ENCODE peak calls at places on chromosome 12, in five cellular contexts. K, T, G, Y and N are unnamed samples.

GRCh38 chr12:45191239-45191638 is 24.7 kb upstream of the ANO6 start:
- DNase-seq in T (peak), G (no peak), Y (no peak), K (no peak), N (no peak)

GRCh38 chr12:29569392-29569791 is 71.9 kb upstream of the OVCH1 start:
- DNase-seq in T (no peak), K (no peak), G (no peak), Y (no peak), N (no peak)

GRCh38 chr12:90099288-90099687 is 390.6 kb upstream of the ATP2B1 start:
- DNase-seq in T (no peak), K (no peak), Y (no peak), G (no peak), N (no peak)

GRCh38 chr12:97995085-97995484 is 520.3 kb upstream of the TMPO start:
- DNase-seq in K (no peak), T (no peak), Y (no peak), G (no peak), N (no peak)

GRCh38 chr12:120231316-120232011 is 30.6 kb upstream of the RPLP0 start:
- DNase-seq in G (peak), T (peak), K (peak), Y (no peak), N (peak)

GRCh38 chr12:24854908-24855307 is 94.0 kb downstream of the BCAT1 start:
- DNase-seq in G (no peak), T (no peak), Y (no peak), K (no peak), N (no peak)

GRCh38 chr12:107622005-107622404 is 63.6 kb upstream of the PWP1 start:
- DNase-seq in T (peak), Y (no peak), G (peak), K (no peak), N (peak)

GRCh38 chr12:11228268-11228879 is 41.1 kb downstream of the PRB3 start:
- DNase-seq in Y (peak), G (peak), K (peak), T (peak), N (peak)

GRCh38 chr12:108352591-108352990 is 13.5 kb upstream of the CMKLR1 start:
- DNase-seq in K (no peak), Y (no peak), G (no peak), T (no peak), N (no peak)

GRCh38 chr12:85441740-85442139 is 161.7 kb downstream of the ALX1 start:
- DNase-seq in G (no peak), Y (no peak), T (peak), K (peak), N (no peak)

GRCh38 chr12:59020541-59020940 is 100.2 kb upstream of the LRIG3 start:
- DNase-seq in T (no peak), G (no peak), K (no peak), Y (no peak), N (no peak)

GRCh38 chr12:106332536-106332935 is 25.0 kb upstream of the POLR3B start:
- DNase-seq in Y (no peak), K (no peak), T (no peak), G (no peak), N (no peak)

GRCh38 chr12:105334568-105334967 is 4.1 kb downstream of the C12orf75 start:
- DNase-seq in K (no peak), T (no peak), G (no peak), Y (no peak), N (no peak)

GRCh38 chr12:89943461-89943860 is 234.8 kb upstream of the ATP2B1 start:
- DNase-seq in K (no peak), G (no peak), T (no peak), Y (no peak), N (no peak)

GRCh38 chr12:11638271-11638916 is 11.1 kb upstream of the ETV6 start:
- DNase-seq in Y (no peak), T (no peak), K (no peak), G (no peak), N (no peak)

GRCh38 chr12:114265036-114265435 is 140.9 kb downstream of the TBX5 start:
- DNase-seq in G (no peak), T (no peak), Y (no peak), K (no peak), N (no peak)

GRCh38 chr12:5222011-5222461 is 178.4 kb downstream of the KCNA5 start:
- DNase-seq in G (no peak), K (no peak), T (no peak), Y (no peak), N (peak)

GRCh38 chr12:121849660-121850059 is 9.0 kb downstream of the HPD start:
- DNase-seq in Y (no peak), K (no peak), T (no peak), G (no peak), N (no peak)

GRCh38 chr12:19978193-19978592 is 390.1 kb upstream of the PDE3A start:
- DNase-seq in T (no peak), G (no peak), Y (no peak), K (no peak), N (no peak)

GRCh38 chr12:105704788-105705187 is 374.3 kb downstream of the C12orf75 start:
- DNase-seq in T (no peak), K (no peak), Y (no peak), G (no peak), N (no peak)

GRCh38 chr12:100234166-100234565 is 32.7 kb downstream of the DEPDC4 start:
- DNase-seq in K (no peak), Y (no peak), G (no peak), T (no peak), N (no peak)

GRCh38 chr12:50059440-50060119 is 2.2 kb downstream of the ASIC1 start:
- DNase-seq in Y (no peak), G (no peak), T (no peak), K (no peak), N (no peak)

GRCh38 chr12:50060120-50060468 is 2.7 kb downstream of the ASIC1 start:
- DNase-seq in T (no peak), Y (no peak), G (no peak), K (no peak), N (no peak)

GRCh38 chr12:50057000-50057841 is at the start of gene ASIC1:
- DNase-seq in Y (no peak), K (peak), G (peak), T (no peak), N (peak)

GRCh38 chr12:50057896-50058670 is 687 bp downstream of the ASIC1 start:
- DNase-seq in G (peak), K (no peak), Y (no peak), T (no peak), N (no peak)

GRCh38 chr12:50058743-50059312 is 1.4 kb downstream of the ASIC1 start:
- DNase-seq in G (no peak), T (no peak), Y (no peak), K (no peak), N (no peak)
- TF ChIP-seq ESRRA in G (no peak), T (no peak), Y (no peak), K (no peak), N (no peak)

DNA sequence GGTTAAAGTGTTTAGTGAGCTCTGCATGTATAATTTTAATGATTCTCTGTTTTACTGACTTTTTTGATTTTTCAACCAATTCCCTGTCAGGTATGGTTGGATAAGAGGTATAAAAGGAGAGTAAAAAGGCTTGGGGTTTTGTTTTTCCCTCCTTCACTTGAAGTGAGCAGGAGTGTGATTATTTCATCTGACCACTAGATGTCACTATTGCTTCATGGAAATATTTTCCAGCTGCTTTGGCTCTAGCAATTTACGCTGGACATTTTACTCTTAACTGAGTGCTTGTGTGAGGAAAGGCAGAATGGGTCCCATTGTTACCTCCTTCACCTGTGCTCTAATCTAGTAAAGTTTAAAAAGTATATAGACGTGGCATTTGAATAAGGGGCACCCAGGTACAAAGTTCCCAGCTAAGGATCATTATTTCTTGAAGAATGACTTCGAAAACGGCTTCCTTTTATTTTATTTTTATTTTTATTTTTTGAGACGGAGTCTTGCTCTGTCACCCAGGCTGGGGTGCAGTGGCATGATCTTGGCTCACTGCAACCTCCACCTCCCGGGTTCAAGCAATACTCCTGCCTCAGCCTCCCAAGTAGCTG is 66.5 kb downstream of the TBC1D30 start:
- DNase-seq in T (peak), G (peak), Y (no peak), K (peak), N (no peak)
- TF ChIP-seq ESRRA in T (no peak), G (no peak), Y (no peak), K (no peak), N (no peak)

GRCh38 chr12:93091851-93092558 is 162.9 kb upstream of the EEA1 start:
- DNase-seq in G (no peak), K (no peak), T (no peak), Y (no peak), N (no peak)

GRCh38 chr12:93090768-93091172 is 161.7 kb upstream of the EEA1 start:
- DNase-seq in G (no peak), K (peak), T (no peak), Y (no peak), N (no peak)

GRCh38 chr12:93092559-93092945 is 163.5 kb upstream of the EEA1 start:
- DNase-seq in Y (no peak), G (no peak), K (no peak), T (no peak), N (no peak)

GRCh38 chr12:93087836-93088610 is 158.9 kb upstream of the EEA1 start:
- DNase-seq in G (no peak), T (no peak), Y (no peak), K (no peak), N (no peak)

DNA sequence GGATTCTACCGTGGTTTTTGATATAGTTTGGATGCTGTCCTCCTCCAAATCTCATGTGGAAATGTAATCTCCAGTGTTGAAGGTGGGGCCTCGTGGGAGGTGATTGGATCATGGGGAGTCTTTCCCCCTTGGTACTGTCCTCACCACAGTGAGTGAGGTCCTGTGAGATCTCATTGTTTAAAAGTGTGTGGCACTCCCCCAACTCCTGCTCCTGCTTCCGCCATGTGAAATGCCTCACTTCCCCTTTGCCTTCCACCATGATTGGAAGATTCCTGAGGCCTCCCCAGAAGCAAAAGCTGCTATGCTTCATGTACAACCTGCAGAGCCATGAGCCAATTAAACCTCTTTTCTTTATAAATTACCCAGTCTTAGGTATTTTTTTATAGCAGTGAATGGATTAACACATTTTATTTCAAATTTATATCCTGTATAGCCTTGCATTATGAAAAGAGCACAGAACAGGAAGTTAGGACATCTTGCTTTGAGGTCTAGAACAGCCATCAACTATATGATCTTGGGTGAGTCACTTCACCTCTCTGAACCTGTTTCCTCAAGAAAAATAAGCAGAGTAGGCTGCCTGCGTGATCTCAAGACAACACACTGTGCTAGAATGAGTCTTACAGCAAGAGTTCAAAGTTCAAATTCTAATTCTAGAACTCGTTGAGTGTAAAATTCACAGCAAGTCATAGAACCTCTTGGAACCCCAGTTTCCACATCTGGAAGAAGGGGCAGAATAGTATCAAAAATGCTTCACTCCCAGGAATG is 160.9 kb upstream of the EEA1 start:
- DNase-seq in G (peak), Y (no peak), T (no peak), K (peak), N (no peak)
- TF ChIP-seq ESRRA in G (no peak), Y (no peak), T (no peak), K (no peak), N (no peak)

GRCh38 chr12:115794659-115795081 is 482.8 kb downstream of the MED13L start:
- DNase-seq in K (no peak), Y (no peak), G (no peak), T (peak), N (no peak)
- TF ChIP-seq ESRRA in K (no peak), Y (no peak), G (no peak), T (no peak), N (no peak)

GRCh38 chr12:122872815-122873361 is 23.0 kb downstream of the VPS37B start:
- DNase-seq in T (no peak), Y (no peak), G (no peak), K (no peak), N (no peak)
- TF ChIP-seq ESRRA in T (no peak), Y (no peak), G (no peak), K (no peak), N (no peak)

DNA sequence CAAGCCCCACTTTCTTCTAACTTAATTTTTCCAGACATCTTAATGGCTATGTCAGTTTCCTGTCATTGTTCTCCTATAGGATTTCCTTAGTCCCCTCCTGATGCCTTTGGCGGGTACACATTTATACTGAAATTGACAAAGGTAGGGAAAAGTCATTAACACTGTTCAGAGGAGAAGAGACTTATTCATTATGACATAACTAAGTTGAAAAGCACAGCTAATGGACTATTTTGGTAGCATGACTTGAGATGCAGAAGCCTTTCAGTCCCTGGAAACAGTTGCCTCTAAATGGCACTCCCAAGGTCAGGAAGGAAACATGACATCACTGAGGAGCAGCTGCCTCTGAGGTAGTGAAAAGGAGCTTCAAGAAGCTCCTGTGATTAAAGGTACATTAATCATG is 317.5 kb upstream of the KITLG start:
- DNase-seq in G (no peak), T (no peak), K (no peak), Y (no peak), N (no peak)
- TF ChIP-seq ESRRA in G (no peak), T (no peak), K (no peak), Y (no peak), N (no peak)

GRCh38 chr12:117068492-117068891 is 30.7 kb downstream of the TESC start:
- DNase-seq in G (no peak), K (no peak), Y (no peak), T (no peak), N (no peak)

GRCh38 chr12:117069126-117069788 is 30.0 kb downstream of the TESC start:
- DNase-seq in Y (no peak), K (no peak), G (no peak), T (no peak), N (no peak)

GRCh38 chr12:117064596-117064995 is 34.6 kb downstream of the TESC start:
- DNase-seq in G (no peak), K (no peak), Y (no peak), T (no peak), N (no peak)

GRCh38 chr12:117067638-117068037 is 31.6 kb downstream of the TESC start:
- DNase-seq in G (no peak), Y (no peak), K (no peak), T (no peak), N (no peak)

DNA sequence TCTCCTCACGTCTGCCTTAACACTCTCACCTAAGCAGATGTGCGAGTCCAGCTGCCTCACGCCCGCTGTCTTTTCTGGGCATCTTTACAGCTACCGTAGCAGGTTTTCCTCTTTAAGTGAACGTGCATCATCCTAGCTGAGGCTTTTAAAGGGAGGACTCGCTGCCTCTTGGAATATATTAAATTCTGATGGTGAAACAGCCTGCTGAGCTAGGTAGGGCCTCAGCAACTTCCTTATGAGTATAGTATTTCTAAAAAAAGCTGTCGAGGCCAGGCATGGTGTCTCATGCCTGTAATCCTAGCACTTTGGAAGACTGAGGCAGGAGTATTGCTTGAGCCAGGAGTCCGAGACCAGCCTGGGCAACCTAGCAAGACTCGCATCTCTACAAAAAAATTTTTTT is 32.2 kb downstream of the TESC start:
- DNase-seq in T (no peak), Y (no peak), G (no peak), K (no peak), N (no peak)
- TF ChIP-seq ESRRA in T (no peak), Y (no peak), G (no peak), K (no peak), N (no peak)

GRCh38 chr12:111943929-111944328 is 69.0 kb downstream of the TMEM116 start:
- DNase-seq in Y (no peak), G (no peak), K (no peak), T (no peak), N (no peak)

GRCh38 chr12:111936869-111937268 is 76.1 kb downstream of the TMEM116 start:
- DNase-seq in G (no peak), Y (no peak), T (no peak), K (no peak), N (no peak)

GRCh38 chr12:111937429-111937828 is 75.5 kb downstream of the TMEM116 start:
- DNase-seq in G (no peak), Y (no peak), K (no peak), T (no peak), N (no peak)

DNA sequence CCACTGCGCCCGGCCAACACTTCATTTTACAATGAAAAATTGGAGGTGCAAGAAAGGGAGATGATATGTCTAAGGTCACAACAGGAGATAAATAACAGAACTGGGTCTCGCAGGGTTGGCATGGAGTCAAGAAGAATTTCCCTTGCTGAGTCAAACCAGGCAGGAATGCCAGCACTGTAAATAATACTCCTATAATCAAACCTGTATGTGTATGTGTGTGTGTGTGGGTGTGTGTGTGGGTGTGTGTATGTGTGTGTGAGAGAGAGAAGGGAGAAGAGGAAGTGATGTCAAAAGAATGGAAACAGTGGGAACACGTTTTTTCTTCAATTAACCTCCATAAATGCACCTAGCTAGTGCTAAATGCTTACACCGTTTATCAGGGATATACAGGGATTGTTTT is 70.4 kb downstream of the TMEM116 start:
- DNase-seq in G (no peak), K (no peak), Y (no peak), T (no peak), N (no peak)
- TF ChIP-seq ESRRA in G (no peak), K (no peak), Y (no peak), T (no peak), N (no peak)

DNA sequence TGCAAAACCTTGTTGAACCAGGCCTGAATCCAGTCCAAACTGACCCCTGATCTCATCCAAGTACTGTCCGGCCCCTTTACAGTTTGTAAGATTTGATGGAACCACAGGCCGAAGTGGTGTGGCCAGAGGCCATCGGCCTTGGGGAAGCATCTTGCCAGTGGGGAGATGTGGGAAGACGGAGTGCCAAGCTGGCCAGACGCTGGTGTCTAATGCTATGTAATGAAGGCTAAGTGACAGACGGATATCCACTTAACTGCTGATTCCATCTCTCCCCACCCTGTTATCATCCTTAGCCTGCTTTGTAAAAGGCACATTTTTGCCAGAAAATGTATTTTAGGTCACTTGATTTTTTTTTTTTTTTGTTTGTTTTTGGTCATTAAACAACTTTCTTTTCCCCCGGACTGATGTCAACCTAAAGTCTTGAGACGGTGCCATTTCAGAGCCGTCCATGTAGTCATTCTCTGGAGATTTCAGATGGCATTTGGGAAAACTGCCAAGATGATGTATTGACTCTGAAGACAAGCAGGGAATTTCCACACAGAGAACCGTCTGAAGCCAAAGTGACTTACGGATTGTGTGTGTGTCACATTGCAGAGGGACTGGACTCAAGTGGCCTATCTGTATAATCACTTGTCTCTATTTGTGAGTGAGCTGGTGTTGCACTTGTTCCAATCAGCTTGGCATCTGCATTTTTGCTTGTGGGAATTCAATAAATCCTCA is 86.5 kb upstream of the MANSC4 start:
- DNase-seq in K (no peak), T (no peak), Y (no peak), G (no peak), N (no peak)
- TF ChIP-seq ESRRA in K (no peak), T (no peak), Y (no peak), G (no peak), N (no peak)

GRCh38 chr12:64066776-64067175 is 155.3 kb downstream of the KICS2 start:
- DNase-seq in T (no peak), Y (no peak), K (no peak), G (no peak), N (no peak)
- TF ChIP-seq ESRRA in T (no peak), Y (no peak), K (no peak), G (no peak), N (no peak)